ENCODE peak calls at places on chromosomes 2 and 18, in seven cellular contexts. A, T, P, B, E, X and F are unnamed samples.

GRCh38 chr18:12233378-12233777 is 20.8 kb upstream of the CIDEA start:
- DNase-seq in X (no peak), A (peak), T (peak), B (no peak), P (peak), E (no peak), F (no peak)

GRCh38 chr2:232541961-232542714 is 2.6 kb downstream of the CHRNG start:
- DNase-seq in P (no peak), A (no peak), E (no peak), X (no peak), B (no peak), T (no peak), F (no peak)

GRCh38 chr2:67436221-67436620 is 39.1 kb downstream of the ETAA1 start:
- DNase-seq in P (no peak), T (no peak), B (no peak), A (peak), E (no peak), X (no peak), F (no peak)

GRCh38 chr2:3443083-3443482 is 63.6 kb downstream of the TRAPPC12 start:
- DNase-seq in X (no peak), E (no peak), T (no peak), P (no peak), B (no peak), A (no peak), F (no peak)

GRCh38 chr2:30354621-30355020 is 92.4 kb upstream of the LCLAT1 start:
- DNase-seq in X (no peak), P (no peak), B (no peak), E (no peak), A (no peak), T (no peak), F (no peak)

GRCh38 chr2:240455719-240456606 is 20.5 kb downstream of the GPC1 start:
- DNase-seq in B (no peak), T (no peak), E (peak), X (no peak), A (peak), P (no peak), F (no peak)

GRCh38 chr2:78132391-78133370 is 610.5 kb upstream of the LRRTM4 start:
- DNase-seq in T (no peak), B (no peak), P (no peak), E (no peak), X (no peak), A (no peak), F (no peak)

GRCh38 chr2:141610564-141610963 is 520.3 kb downstream of the LRP1B start:
- DNase-seq in P (no peak), B (no peak), T (no peak), A (no peak), X (no peak), E (peak), F (no peak)

GRCh38 chr2:239319261-239319661 is 81.6 kb downstream of the HDAC4 start:
- DNase-seq in E (peak), T (no peak), X (peak), A (peak), P (peak), B (peak), F (no peak)

GRCh38 chr2:168550670-168551069 is 94.6 kb downstream of the CERS6 start:
- DNase-seq in E (no peak), B (no peak), P (no peak), A (no peak), T (no peak), X (peak), F (no peak)

GRCh38 chr2:113281920-113282746 is 3.4 kb upstream of the PAX8 start:
- DNase-seq in E (no peak), B (no peak), A (peak), T (peak), X (no peak), P (no peak), F (no peak)

GRCh38 chr2:9967053-9967775 is 15.7 kb downstream of the GRHL1 start:
- DNase-seq in P (peak), E (no peak), T (no peak), A (no peak), B (peak), X (no peak), F (peak)

GRCh38 chr2:14952383-14952782 is 319.9 kb downstream of the LRATD1 start:
- DNase-seq in X (no peak), B (no peak), T (no peak), A (no peak), E (no peak), P (no peak), F (no peak)
- TF ChIP-seq CTCF in X (no peak), B (no peak), T (no peak), A (no peak), E (no peak), P (no peak), F (no peak)

GRCh38 chr18:7921938-7922587 is 354.9 kb downstream of the PTPRM start:
- DNase-seq in P (peak), E (no peak), A (peak), B (no peak), T (peak), X (no peak), F (no peak)
- H3K4me3 ChIP-seq in P (no peak), E (no peak), A (no peak), B (no peak), T (no peak), X (no peak), F (no peak)

GRCh38 chr2:65918760-65919187 is 486.4 kb upstream of the SPRED2 start:
- DNase-seq in E (no peak), P (no peak), B (no peak), T (no peak), A (no peak), X (no peak), F (no peak)
- TF ChIP-seq CTCF in E (no peak), P (no peak), B (peak), T (peak), A (no peak), X (no peak), F (no peak)

DNA sequence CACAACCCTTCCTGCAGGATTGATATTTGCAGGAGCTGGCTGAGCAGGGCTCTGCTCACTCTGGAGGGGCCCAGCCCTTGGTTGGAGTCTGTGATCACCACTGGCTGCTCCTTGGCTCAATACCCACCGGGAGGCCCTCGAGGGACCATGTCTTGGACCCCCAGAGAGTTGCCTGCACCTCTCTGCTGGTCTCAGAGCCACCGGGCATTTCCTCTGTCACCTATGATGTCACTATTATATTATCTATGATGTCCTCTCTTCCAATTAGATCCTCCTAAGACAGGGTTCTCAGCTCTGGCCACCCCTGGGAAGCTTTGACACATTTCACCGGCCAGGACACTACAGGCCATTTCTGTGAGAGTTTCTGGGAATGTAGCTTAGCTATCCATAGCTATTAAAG is 113.1 kb downstream of the PDCL3 start:
- DNase-seq in T (no peak), E (no peak), B (no peak), A (no peak), P (no peak), X (no peak), F (no peak)
- H3K4me3 ChIP-seq in T (no peak), E (no peak), B (no peak), A (no peak), P (no peak), X (no peak), F (no peak)

GRCh38 chr2:43224131-43224570 is 2.3 kb downstream of the ZFP36L2 start:
- DNase-seq in B (peak), P (peak), T (peak), E (peak), A (peak), X (peak), F (peak)
- TF ChIP-seq CTCF in B (peak), P (peak), T (peak), E (peak), A (peak), X (peak), F (peak)

GRCh38 chr2:75474115-75474514 is 86.6 kb downstream of the EVA1A start:
- DNase-seq in B (no peak), T (no peak), X (no peak), E (no peak), A (no peak), P (no peak), F (no peak)

GRCh38 chr2:75482398-75482797 is 78.3 kb downstream of the EVA1A start:
- DNase-seq in E (no peak), T (no peak), P (no peak), A (no peak), B (no peak), X (no peak), F (no peak)

GRCh38 chr2:75481041-75481836 is 79.5 kb downstream of the EVA1A start:
- DNase-seq in B (no peak), P (peak), X (no peak), A (peak), T (peak), E (no peak), F (peak)

GRCh38 chr2:75475049-75475448 is 85.7 kb downstream of the EVA1A start:
- DNase-seq in A (no peak), B (no peak), E (no peak), P (no peak), T (no peak), X (no peak), F (no peak)

DNA sequence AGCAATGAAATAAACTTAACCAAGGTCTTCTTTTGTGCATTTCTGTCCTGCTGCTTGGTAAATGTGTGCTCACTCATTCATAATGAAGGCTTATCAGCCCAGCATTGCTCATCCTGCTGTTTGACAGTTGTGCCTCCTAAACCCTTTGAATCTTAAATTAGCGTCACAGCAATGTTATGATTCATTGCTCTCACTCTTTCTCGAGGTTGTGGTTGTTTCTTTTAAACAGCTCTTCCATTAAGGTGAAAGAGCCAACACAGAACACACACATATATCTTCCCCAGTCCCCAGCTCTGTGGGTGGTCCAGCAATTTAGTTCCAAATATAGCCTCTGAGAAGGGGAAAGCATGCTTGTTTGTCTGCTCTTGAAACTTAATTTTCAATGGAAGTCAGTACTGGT is 84.0 kb downstream of the EVA1A start:
- DNase-seq in T (peak), E (peak), B (no peak), A (peak), X (no peak), P (peak), F (no peak)
- H3K4me3 ChIP-seq in T (no peak), E (no peak), B (no peak), A (no peak), X (no peak), P (no peak), F (no peak)

GRCh38 chr2:26932974-26933373 is 37.5 kb upstream of the MAPRE3 start:
- DNase-seq in E (no peak), X (no peak), A (no peak), T (no peak), P (no peak), B (no peak), F (no peak)
- TF ChIP-seq CTCF in E (no peak), X (no peak), A (no peak), T (no peak), P (no peak), B (no peak), F (no peak)

GRCh38 chr18:48944634-48945033 is 6.1 kb downstream of the SMAD7 start:
- DNase-seq in P (peak), X (no peak), A (peak), B (peak), T (no peak), E (peak), F (no peak)

GRCh38 chr18:48947102-48947501 is 3.7 kb downstream of the SMAD7 start:
- DNase-seq in B (no peak), P (peak), E (no peak), A (peak), T (no peak), X (no peak), F (no peak)

GRCh38 chr18:48947583-48947982 is 3.2 kb downstream of the SMAD7 start:
- DNase-seq in P (peak), X (no peak), E (no peak), T (peak), A (no peak), B (no peak), F (no peak)

GRCh38 chr18:48946329-48946835 is 4.4 kb downstream of the SMAD7 start:
- DNase-seq in X (no peak), B (peak), A (peak), E (no peak), P (peak), T (peak), F (no peak)

DNA sequence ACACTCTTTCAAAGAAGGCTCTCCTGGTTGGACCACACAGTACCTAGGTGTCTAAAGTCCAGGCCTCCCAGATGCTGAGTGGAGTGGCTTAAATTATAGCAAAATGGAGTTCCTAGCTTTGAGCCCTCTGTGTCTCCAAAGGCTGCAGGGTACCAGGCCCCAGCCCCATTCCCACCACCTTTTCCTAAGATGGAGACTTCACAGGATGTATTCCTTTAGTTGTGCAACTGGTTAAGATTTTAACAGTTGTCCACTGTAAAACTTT is 4.9 kb downstream of the SMAD7 start:
- DNase-seq in E (no peak), X (no peak), B (no peak), T (no peak), A (no peak), P (no peak), F (no peak)
- H3K4me3 ChIP-seq in E (peak), X (no peak), B (peak), T (no peak), A (no peak), P (no peak), F (no peak)